ENCODE peak calls at places on chromosome 6, in five cellular contexts. J is upper lobe of left lung, P is neuronal stem cell, D is aorta, C is left ventricle myocardium inferior. G is an unnamed sample.

GRCh38 chr6:116847234-116847633 is 18.4 kb upstream of the GPRC6A start:
- DNase-seq in P (no peak), J (no peak), C (no peak), D (no peak), G (no peak)

GRCh38 chr6:25279748-25280616 is 808 bp downstream of the CARMIL1 start:
- DNase-seq in C (no peak), D (peak; percentile 50), J (peak; percentile 40), P (peak; percentile 33), G (no peak)

GRCh38 chr6:74170118-74170517 is 474.1 kb downstream of the CD109 start:
- DNase-seq in J (no peak), C (no peak), P (no peak), D (no peak), G (no peak)

GRCh38 chr6:44232676-44233559 is 9.5 kb downstream of the SLC29A1 start:
- DNase-seq in C (no peak), J (no peak), P (no peak), D (no peak), G (no peak)

GRCh38 chr6:44058617-44059358 is 68.5 kb downstream of the MRPL14 start:
- DNase-seq in C (peak; percentile 77), J (peak; percentile 93), P (no peak), D (peak; percentile 95), G (no peak)

GRCh38 chr6:160353950-160354496 is 5.8 kb downstream of the SLC22A3 start:
- DNase-seq in D (no peak), C (no peak), J (no peak), P (no peak), G (no peak)

GRCh38 chr6:43052842-43053544 is 658 bp downstream of the CUL7 start:
- DNase-seq in P (no peak), J (peak; percentile 35), C (no peak), D (no peak), G (no peak)

GRCh38 chr6:132060591-132060990 is 109.4 kb upstream of the CCN2 start:
- DNase-seq in D (no peak), J (no peak), C (no peak), P (no peak), G (no peak)

GRCh38 chr6:132789398-132789780 is 9.0 kb downstream of the SLC18B1 start:
- DNase-seq in C (no peak), D (no peak), J (no peak), P (no peak), G (no peak)

GRCh38 chr6:3797231-3798200 is 46.0 kb upstream of the PXDC1 start:
- DNase-seq in C (no peak), J (no peak), P (no peak), D (no peak), G (no peak)

GRCh38 chr6:136920858-136921520 is 1.1 kb upstream of the SLC35D3 start:
- DNase-seq in D (peak; percentile 44), P (peak; percentile 27), C (no peak), J (no peak), G (peak; percentile 16)

GRCh38 chr6:3888153-3888957 is 39.2 kb downstream of the FAM50B start:
- DNase-seq in C (peak; percentile 41), D (no peak), J (no peak), P (no peak), G (no peak)

GRCh38 chr6:35177586-35177985 is 36.2 kb upstream of the SCUBE3 start:
- DNase-seq in D (no peak), J (no peak), C (no peak), P (no peak), G (no peak)

GRCh38 chr6:75882734-75883133 is 133.7 kb downstream of the MYO6 start:
- DNase-seq in J (no peak), D (no peak), P (no peak), C (no peak), G (no peak)

GRCh38 chr6:43511824-43512415 is 1.8 kb upstream of the LRRC73 start:
- DNase-seq in J (no peak), D (no peak), C (peak; percentile 65), P (no peak), G (no peak)

GRCh38 chr6:41707565-41708200 is 27.7 kb downstream of the TFEB start:
- DNase-seq in D (peak; percentile 69), J (peak; percentile 51), C (no peak), P (no peak), G (no peak)

GRCh38 chr6:138869343-138869742 is 73.5 kb downstream of the ECT2L start:
- DNase-seq in P (no peak), D (no peak), C (peak; percentile 53), J (no peak), G (no peak)

GRCh38 chr6:135282425-135282824 is 101.3 kb downstream of the MYB start:
- DNase-seq in J (no peak), P (no peak), D (no peak), C (no peak), G (no peak)

GRCh38 chr6:10528170-10528981 is 7.2 kb downstream of the GCNT2 start:
- DNase-seq in D (no peak), P (no peak), J (peak; percentile 74), C (no peak), G (no peak)

GRCh38 chr6:77030929-77031674 is 432.2 kb downstream of the HTR1B start:
- DNase-seq in D (no peak), P (no peak), C (no peak), J (no peak), G (no peak)

GRCh38 chr6:43091592-43091991 is 15.5 kb downstream of the PTK7 start:
- DNase-seq in J (no peak), C (no peak), D (no peak), P (no peak), G (no peak)

GRCh38 chr6:10655508-10656055 is 38.8 kb downstream of the C6orf52 start:
- DNase-seq in P (no peak), D (no peak), J (no peak), C (no peak), G (no peak)

GRCh38 chr6:42369568-42369967 is 82.2 kb downstream of the TRERF1 start:
- DNase-seq in P (no peak), C (no peak), D (no peak), J (no peak), G (no peak)

GRCh38 chr6:35017461-35018183 is 123.5 kb downstream of the TCP11 start:
- DNase-seq in J (peak; percentile 43), C (peak; percentile 58), D (peak; percentile 77), P (no peak), G (no peak)

GRCh38 chr6:12386816-12387215 is 96.7 kb downstream of the EDN1 start:
- DNase-seq in D (no peak), P (no peak), C (no peak), J (no peak), G (no peak)

GRCh38 chr6:135163440-135163738 is 17.7 kb upstream of the MYB start:
- DNase-seq in J (no peak), C (no peak), P (no peak), D (no peak), G (no peak)

GRCh38 chr6:136761227-136761922 is 30.9 kb downstream of the MAP3K5 start:
- DNase-seq in C (peak; percentile 52), D (no peak), P (no peak), J (peak; percentile 35), G (no peak)

GRCh38 chr6:364609-365540 is 26.7 kb upstream of the IRF4 start:
- DNase-seq in J (no peak), C (no peak), D (peak; percentile 30), P (no peak), G (no peak)
- H3K9me3 ChIP-seq in J (no peaks in the 10 kb centered on the region), C (peaks cover 17% of the 10 kb centered on the region), D (peaks cover 8% of the 10 kb centered on the region), P (peaks cover 38% of the 10 kb centered on the region), G (no peaks in the 10 kb centered on the region)

GRCh38 chr6:167985205-167985604 is 12.3 kb upstream of the KIF25 start:
- DNase-seq in C (no peak), J (no peak), P (no peak), D (no peak), G (no peak)
- H3K9me3 ChIP-seq in C (no peaks in the 10 kb centered on the region), J (no peaks in the 10 kb centered on the region), P (peaks cover 13% of the 10 kb centered on the region), D (no peaks in the 10 kb centered on the region), G (no peaks in the 10 kb centered on the region)

GRCh38 chr6:40077315-40077714 is 143.1 kb upstream of the MOCS1 start:
- DNase-seq in J (no peak), D (no peak), P (no peak), C (no peak), G (no peak)
- H3K9me3 ChIP-seq in J (no peaks in the 10 kb centered on the region), D (peaks cover 3% of the 10 kb centered on the region), P (no peaks in the 10 kb centered on the region), C (no peaks in the 10 kb centered on the region), G (no peaks in the 10 kb centered on the region)

DNA sequence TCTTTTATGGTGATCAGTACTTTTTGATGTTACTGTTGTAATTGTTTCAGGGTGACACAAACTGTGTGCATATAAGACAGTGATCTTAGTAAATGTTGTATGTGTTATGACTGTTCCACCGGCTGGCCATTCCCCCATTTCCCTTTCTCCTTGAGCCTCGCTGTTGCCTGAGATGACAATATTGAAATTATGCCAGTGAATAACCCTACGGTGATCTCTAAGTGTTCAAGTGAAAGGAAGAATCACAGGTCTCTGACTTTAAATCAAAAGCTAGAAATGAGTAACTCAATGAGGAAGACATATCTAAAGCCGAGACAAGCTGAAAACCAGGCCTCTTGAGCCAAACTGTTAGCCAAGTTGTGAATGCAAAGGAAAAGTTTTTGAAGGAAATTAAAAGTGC is 32.3 kb downstream of the TULP4 start:
- DNase-seq in P (no peak), D (no peak), J (no peak), C (no peak), G (no peak)
- H3K9me3 ChIP-seq in P (peaks cover 6% of the 10 kb centered on the region), D (no peaks in the 10 kb centered on the region), J (peaks cover 7% of the 10 kb centered on the region), C (peaks cover 13% of the 10 kb centered on the region), G (no peaks in the 10 kb centered on the region)

GRCh38 chr6:168300975-168301647 is 18.5 kb downstream of the DACT2 start:
- DNase-seq in C (no peak), P (no peak), J (no peak), D (no peak), G (no peak)
- H3K9me3 ChIP-seq in C (no peaks in the 10 kb centered on the region), P (no peaks in the 10 kb centered on the region), J (no peaks in the 10 kb centered on the region), D (no peaks in the 10 kb centered on the region), G (no peaks in the 10 kb centered on the region)

GRCh38 chr6:7615611-7616383 is 25.8 kb downstream of the SNRNP48 start:
- DNase-seq in P (peak; percentile 47), D (no peak), C (no peak), J (no peak), G (peak; percentile 13)

GRCh38 chr6:7621761-7622160 is 31.8 kb downstream of the SNRNP48 start:
- DNase-seq in P (no peak), D (no peak), C (no peak), J (no peak), G (no peak)

GRCh38 chr6:7617954-7618764 is 28.2 kb downstream of the SNRNP48 start:
- DNase-seq in J (peak; percentile 68), P (no peak), D (peak; percentile 75), C (no peak), G (no peak)
- H3K9me3 ChIP-seq in J (no peaks in the 10 kb centered on the region), P (peaks cover 1% of the 10 kb centered on the region), D (no peaks in the 10 kb centered on the region), C (no peaks in the 10 kb centered on the region), G (no peaks in the 10 kb centered on the region)

GRCh38 chr6:30283761-30284160 is 43.0 kb upstream of the TRIM39 start:
- DNase-seq in J (no peak), D (no peak), C (no peak), P (no peak), G (no peak)
- H3K9me3 ChIP-seq in J (peaks cover 71% of the 10 kb centered on the region), D (peaks cover 17% of the 10 kb centered on the region), C (peaks cover 95% of the 10 kb centered on the region), P (peaks cover 26% of the 10 kb centered on the region), G (peaks cover 28% of the 10 kb centered on the region)

GRCh38 chr6:14380421-14380820 is 262.8 kb downstream of the CD83 start:
- DNase-seq in D (no peak), J (no peak), P (peak; percentile 87), C (no peak), G (no peak)
- H3K9me3 ChIP-seq in D (no peaks in the 10 kb centered on the region), J (no peaks in the 10 kb centered on the region), P (peaks cover 2% of the 10 kb centered on the region), C (no peaks in the 10 kb centered on the region), G (no peaks in the 10 kb centered on the region)

GRCh38 chr6:167648506-167649278 is 178.0 kb upstream of the AFDN start:
- DNase-seq in J (no peak), P (no peak), C (no peak), D (no peak), G (no peak)
- H3K9me3 ChIP-seq in J (no peaks in the 10 kb centered on the region), P (peaks cover 13% of the 10 kb centered on the region), C (no peaks in the 10 kb centered on the region), D (no peaks in the 10 kb centered on the region), G (no peaks in the 10 kb centered on the region)

G was measured in T-helper 17 cell.